ENCODE peak calls at places on chromosomes 16 and 17, in five cellular contexts. S is GM13976; K is stimulated activated CD4-positive, alpha-beta T cell treated with anti-CD3 and anti-CD28 coated beads, Interleukin-1b, Interleukin-23, amount 100 ng/mL, for 24 hours; V is substantia nigra; B is central memory CD4-positive, alpha-beta T cell. P is an unnamed sample.

GRCh38 chr17:58420841-58421240 is 3.5 kb upstream of the RNF43 start:
- DNase-seq in K (no peak), S (no peak), V (no peak), B (no peak), P (no peak)

GRCh38 chr17:73838815-73839214 is 194.6 kb upstream of the SDK2 start:
- DNase-seq in B (no peak), S (no peak), K (no peak), V (no peak), P (no peak)

GRCh38 chr17:70137451-70138230 is 31.7 kb upstream of the KCNJ2 start:
- DNase-seq in V (peak), B (no peak), K (no peak), S (peak), P (peak)

GRCh38 chr17:57357830-57358426 is 101.6 kb downstream of the MSI2 start:
- DNase-seq in S (no peak), K (no peak), B (no peak), V (no peak), P (no peak)

GRCh38 chr16:24851700-24852099 is 5.9 kb downstream of the SLC5A11 start:
- DNase-seq in S (no peak), V (no peak), K (no peak), B (no peak), P (no peak)

GRCh38 chr16:85522842-85523601 is 90.1 kb upstream of the GSE1 start:
- DNase-seq in V (no peak), K (no peak), B (no peak), S (no peak), P (no peak)

GRCh38 chr17:68514809-68515208 is 2.6 kb downstream of the PRKAR1A start:
- DNase-seq in K (no peak), B (no peak), S (no peak), V (no peak), P (no peak)

GRCh38 chr17:61314368-61315078 is 85.1 kb upstream of the TBX2 start:
- DNase-seq in V (peak), K (no peak), S (no peak), B (no peak), P (no peak)

GRCh38 chr17:64218066-64218465 is 45.0 kb downstream of the TEX2 start:
- DNase-seq in K (no peak), B (no peak), S (peak), V (no peak), P (no peak)

GRCh38 chr17:66123163-66123562 is 68.8 kb downstream of the CEP112 start:
- DNase-seq in K (no peak), V (no peak), B (no peak), S (no peak), P (no peak)

GRCh38 chr17:58060596-58061191 is 22.5 kb upstream of the DYNLL2 start:
- DNase-seq in B (no peak), K (no peak), V (no peak), S (no peak), P (peak)

GRCh38 chr16:85898521-85899442 is at the start of gene IRF8:
- DNase-seq in S (peak), V (peak), K (peak), B (peak), P (peak)

GRCh38 chr16:24845726-24846547 is at the start of gene SLC5A11:
- DNase-seq in V (peak), K (no peak), S (no peak), B (no peak), P (no peak)

P was measured in posterior cingulate gyrus.